ENCODE peak calls at places on chromosomes 12 and 14, in five cellular contexts. Z, K, U, J and D are unnamed samples.

GRCh38 chr14:61404637-61405036 is 83.3 kb downstream of the PRKCH start:
- DNase-seq in U (no peak), K (no peak), Z (no peak), J (no peak), D (no peak)

GRCh38 chr12:132510111-132510724 is 20.3 kb downstream of the FBRSL1 start:
- DNase-seq in U (no peak), Z (no peak), K (no peak), J (no peak), D (no peak)

GRCh38 chr14:49863483-49864262 is 11.1 kb upstream of the NEMF start:
- DNase-seq in J (no peak), U (peak; percentile 63), Z (no peak), K (no peak), D (peak; percentile 36)

GRCh38 chr14:96861568-96862310 is 64.6 kb downstream of the VRK1 start:
- DNase-seq in J (no peak), K (no peak), U (peak; percentile 74), Z (no peak), D (no peak)

GRCh38 chr14:75884198-75884611 is 97.6 kb downstream of the TGFB3 start:
- DNase-seq in J (peak; percentile 84), Z (peak; percentile 91), U (peak; percentile 24), K (peak; percentile 86), D (peak; percentile 90)

GRCh38 chr12:75489613-75490210 is 9.2 kb downstream of the GLIPR1 start:
- DNase-seq in J (peak; percentile 33), U (no peak), K (peak; percentile 63), Z (peak; percentile 62), D (peak; percentile 50)

GRCh38 chr12:29818925-29819324 is 35.2 kb upstream of the TMTC1 start:
- DNase-seq in J (no peak), K (no peak), Z (no peak), U (no peak), D (peak; percentile 4)

GRCh38 chr12:41234672-41235071 is 46.6 kb downstream of the PDZRN4 start:
- DNase-seq in J (no peak), K (no peak), Z (no peak), U (no peak), D (no peak)

GRCh38 chr12:71472441-71472911 is 32.9 kb downstream of the LGR5 start:
- DNase-seq in Z (peak; percentile 54), J (no peak), U (peak; percentile 62), K (peak; percentile 30), D (peak; percentile 22)

GRCh38 chr14:81298122-81298521 is 77.4 kb upstream of the GTF2A1 start:
- DNase-seq in U (peak; percentile 52), K (no peak), J (no peak), Z (no peak), D (no peak)

GRCh38 chr12:3315201-3315661 is 175.8 kb upstream of the PRMT8 start:
- DNase-seq in Z (peak; percentile 69), K (peak; percentile 81), U (no peak), J (peak; percentile 86), D (no peak)

GRCh38 chr14:104477117-104477623 is 102.4 kb upstream of the C14orf180 start:
- DNase-seq in U (no peak), J (no peak), K (no peak), Z (no peak), D (no peak)

GRCh38 chr14:96901227-96901626 is 104.0 kb downstream of the VRK1 start:
- DNase-seq in K (no peak), Z (no peak), J (no peak), U (no peak), D (no peak)

GRCh38 chr12:54018608-54018984 is 9.6 kb upstream of the HOXC6 start:
- DNase-seq in J (no peak), Z (no peak), K (no peak), U (no peak), D (no peak)

GRCh38 chr14:51443195-51444018 is 203.4 kb downstream of the TMX1 start:
- DNase-seq in J (peak; percentile 68), Z (peak; percentile 47), U (no peak), K (peak; percentile 61), D (no peak)

GRCh38 chr12:1811281-1811947 is 9.0 kb upstream of the LRTM2 start:
- DNase-seq in J (peak; percentile 48), U (no peak), Z (peak; percentile 69), K (peak; percentile 52), D (no peak)

GRCh38 chr12:14153803-14154202 is 172.4 kb upstream of the GRIN2B start:
- DNase-seq in Z (no peak), K (no peak), J (no peak), U (no peak), D (no peak)

GRCh38 chr12:124140889-124141550 is 153.9 kb upstream of the RFLNA start:
- DNase-seq in K (no peak), J (no peak), U (peak; percentile 55), Z (no peak), D (no peak)

GRCh38 chr14:97074456-97074855 is 277.3 kb downstream of the VRK1 start:
- DNase-seq in J (no peak), K (no peak), Z (no peak), U (no peak), D (no peak)

GRCh38 chr14:20427231-20428009 is 8.5 kb downstream of the KLHL33 start:
- DNase-seq in K (peak; percentile 71), Z (peak; percentile 59), U (peak; percentile 69), J (peak; percentile 43), D (peak; percentile 24)

GRCh38 chr14:93044116-93044515 is 71.6 kb downstream of the ITPK1 start:
- DNase-seq in K (no peak), Z (no peak), J (no peak), U (peak; percentile 38), D (no peak)
- H3K4me1 ChIP-seq in K (peaks cover 9% of the 10 kb centered on the region), Z (peaks cover 39% of the 10 kb centered on the region), J (peaks cover 3% of the 10 kb centered on the region), U (peaks cover 13% of the 10 kb centered on the region), D (peaks cover 24% of the 10 kb centered on the region)

DNA sequence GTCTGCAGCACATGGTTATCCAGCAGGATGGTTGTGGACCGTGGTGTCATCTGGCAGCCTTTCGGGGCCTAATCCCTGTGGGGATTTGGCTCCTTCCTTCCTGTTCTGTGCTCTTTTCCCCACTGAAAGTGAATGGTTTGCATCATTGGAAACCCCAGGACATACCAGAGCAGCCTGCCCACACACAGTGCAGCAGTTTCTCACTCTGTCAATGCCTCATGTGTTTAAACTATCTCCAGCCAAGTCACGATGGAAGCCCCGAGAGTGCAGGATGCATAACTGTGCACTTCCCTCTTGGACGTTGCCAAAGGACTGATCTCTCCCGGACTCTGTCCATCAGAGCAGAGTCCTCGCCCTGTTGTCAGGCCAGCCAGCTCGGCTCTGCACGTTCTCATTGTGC is 29.0 kb upstream of the AMN start:
- DNase-seq in J (peak; percentile 97), Z (peak; percentile 90), U (no peak), K (peak; percentile 99), D (peak; percentile 75)
- H3K9ac ChIP-seq in J (no peak overlapping the region), Z (no peak overlapping the region), U (no peak overlapping the region), K (no peak overlapping the region), D (no peak overlapping the region)

DNA sequence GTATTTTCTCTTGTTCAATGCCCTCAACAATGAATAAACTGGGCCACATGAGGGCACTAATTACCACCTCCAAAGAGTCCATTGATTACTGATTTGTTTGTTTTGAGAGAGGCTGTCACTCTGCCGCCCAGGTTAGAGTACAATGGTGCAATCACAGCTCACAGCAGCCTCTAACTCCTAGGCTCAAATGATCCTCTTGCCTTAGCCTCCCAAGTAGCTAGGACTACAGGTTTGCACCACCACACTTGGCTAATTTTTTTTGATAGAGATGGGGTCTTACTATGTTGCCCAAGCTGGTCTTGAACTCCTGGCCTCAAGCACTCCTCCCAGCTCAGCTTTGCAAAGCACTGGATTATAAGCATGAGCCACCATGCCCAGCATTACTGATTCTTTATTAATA is 28.3 kb upstream of the SYCP3 start:
- DNase-seq in J (no peak), K (no peak), Z (no peak), U (no peak), D (no peak)
- H3K4me1 ChIP-seq in J (no peaks in the 10 kb centered on the region), K (no peaks in the 10 kb centered on the region), Z (no peaks in the 10 kb centered on the region), U (no peaks in the 10 kb centered on the region), D (peaks cover 8% of the 10 kb centered on the region)

GRCh38 chr12:65835256-65835655 is 11.0 kb downstream of the HMGA2 start:
- DNase-seq in K (no peak), Z (no peak), J (peak; percentile 52), U (no peak), D (no peak)
- H3K9ac ChIP-seq in K (no peak overlapping the region), Z (peak overlapping the region; percentile 5), J (no peak overlapping the region), U (no peak overlapping the region), D (peak overlapping the region; percentile 20)

GRCh38 chr14:54653764-54654469 is 87.0 kb downstream of the SAMD4A start:
- DNase-seq in Z (peak; percentile 91), J (peak; percentile 71), K (peak; percentile 88), U (peak; percentile 67), D (peak; percentile 63)
- H3K4me1 ChIP-seq in Z (peaks cover 53% of the 10 kb centered on the region), J (peaks cover 38% of the 10 kb centered on the region), K (peaks cover 35% of the 10 kb centered on the region), U (peaks cover 30% of the 10 kb centered on the region), D (peaks cover 54% of the 10 kb centered on the region)